ENCODE peak calls at places on chromosome 4, in four cellular contexts. One of them, this sample, is unnamed.

GRCh38 chr4:2875556-2875955 is 31.9 kb downstream of the ADD1 start:
- DNase-seq in fibroblast of lung: no peak
- DNase-seq in activated CD4-positive, alpha-beta T cell treated with anti-CD3 and anti-CD28 coated beads, Interleukin-2, amount 50 U/mL, for 48 hours: no peak
- DNase-seq in epithelial cell of proximal tubule: no peak
- DNase-seq in this sample: no peak

GRCh38 chr4:7254736-7255487 is 62.6 kb downstream of the SORCS2 start:
- DNase-seq in epithelial cell of proximal tubule: no peak
- DNase-seq in fibroblast of lung: no peak
- DNase-seq in activated CD4-positive, alpha-beta T cell treated with anti-CD3 and anti-CD28 coated beads, Interleukin-2, amount 50 U/mL, for 48 hours: no peak
- DNase-seq in this sample: no peak

GRCh38 chr4:88457307-88458090 is 580 bp downstream of the HERC5 start:
- DNase-seq in epithelial cell of proximal tubule: no peak
- DNase-seq in activated CD4-positive, alpha-beta T cell treated with anti-CD3 and anti-CD28 coated beads, Interleukin-2, amount 50 U/mL, for 48 hours: peak
- DNase-seq in fibroblast of lung: no peak
- DNase-seq in this sample: peak

GRCh38 chr4:66169341-66169740 is 499.1 kb upstream of the EPHA5 start:
- DNase-seq in activated CD4-positive, alpha-beta T cell treated with anti-CD3 and anti-CD28 coated beads, Interleukin-2, amount 50 U/mL, for 48 hours: no peak
- DNase-seq in epithelial cell of proximal tubule: no peak
- DNase-seq in fibroblast of lung: no peak
- DNase-seq in this sample: peak

GRCh38 chr4:186712690-186713089 is 11.0 kb downstream of the FAT1 start:
- DNase-seq in epithelial cell of proximal tubule: no peak
- DNase-seq in activated CD4-positive, alpha-beta T cell treated with anti-CD3 and anti-CD28 coated beads, Interleukin-2, amount 50 U/mL, for 48 hours: no peak
- DNase-seq in fibroblast of lung: no peak
- DNase-seq in this sample: no peak

GRCh38 chr4:3029464-3029863 is 44.9 kb downstream of the HTT-AS start:
- DNase-seq in fibroblast of lung: no peak
- DNase-seq in epithelial cell of proximal tubule: no peak
- DNase-seq in activated CD4-positive, alpha-beta T cell treated with anti-CD3 and anti-CD28 coated beads, Interleukin-2, amount 50 U/mL, for 48 hours: no peak
- DNase-seq in this sample: no peak

GRCh38 chr4:95580226-95580625 is 31.5 kb upstream of the UNC5C start:
- DNase-seq in epithelial cell of proximal tubule: no peak
- DNase-seq in fibroblast of lung: no peak
- DNase-seq in activated CD4-positive, alpha-beta T cell treated with anti-CD3 and anti-CD28 coated beads, Interleukin-2, amount 50 U/mL, for 48 hours: no peak
- DNase-seq in this sample: no peak

GRCh38 chr4:1327526-1328266 is 19.3 kb upstream of the UVSSA start:
- DNase-seq in activated CD4-positive, alpha-beta T cell treated with anti-CD3 and anti-CD28 coated beads, Interleukin-2, amount 50 U/mL, for 48 hours: no peak
- DNase-seq in fibroblast of lung: no peak
- DNase-seq in epithelial cell of proximal tubule: no peak
- DNase-seq in this sample: no peak

GRCh38 chr4:110395416-110395815 is 80.5 kb upstream of the ENPEP start:
- DNase-seq in epithelial cell of proximal tubule: no peak
- DNase-seq in fibroblast of lung: no peak
- DNase-seq in activated CD4-positive, alpha-beta T cell treated with anti-CD3 and anti-CD28 coated beads, Interleukin-2, amount 50 U/mL, for 48 hours: no peak
- DNase-seq in this sample: no peak

GRCh38 chr4:146638801-146639351 is at the start of gene POU4F2:
- DNase-seq in activated CD4-positive, alpha-beta T cell treated with anti-CD3 and anti-CD28 coated beads, Interleukin-2, amount 50 U/mL, for 48 hours: no peak
- DNase-seq in epithelial cell of proximal tubule: no peak
- DNase-seq in fibroblast of lung: no peak
- DNase-seq in this sample: no peak

GRCh38 chr4:113394730-113395530 is 345.5 kb downstream of the ANK2 start:
- DNase-seq in fibroblast of lung: peak
- DNase-seq in epithelial cell of proximal tubule: peak
- DNase-seq in activated CD4-positive, alpha-beta T cell treated with anti-CD3 and anti-CD28 coated beads, Interleukin-2, amount 50 U/mL, for 48 hours: peak
- DNase-seq in this sample: peak

GRCh38 chr4:130510661-130511060 is 1414.7 kb downstream of the C4orf33 start:
- DNase-seq in activated CD4-positive, alpha-beta T cell treated with anti-CD3 and anti-CD28 coated beads, Interleukin-2, amount 50 U/mL, for 48 hours: no peak
- DNase-seq in epithelial cell of proximal tubule: no peak
- DNase-seq in fibroblast of lung: no peak
- DNase-seq in this sample: no peak

GRCh38 chr4:81040175-81040659 is 9.7 kb downstream of the BMP3 start:
- DNase-seq in activated CD4-positive, alpha-beta T cell treated with anti-CD3 and anti-CD28 coated beads, Interleukin-2, amount 50 U/mL, for 48 hours: no peak
- DNase-seq in epithelial cell of proximal tubule: no peak
- DNase-seq in fibroblast of lung: peak
- DNase-seq in this sample: peak

GRCh38 chr4:174365018-174365587 is 81.4 kb downstream of the CEP44 start:
- DNase-seq in fibroblast of lung: peak
- DNase-seq in epithelial cell of proximal tubule: no peak
- DNase-seq in activated CD4-positive, alpha-beta T cell treated with anti-CD3 and anti-CD28 coated beads, Interleukin-2, amount 50 U/mL, for 48 hours: no peak
- DNase-seq in this sample: peak

GRCh38 chr4:10173039-10173753 is 56.6 kb upstream of the WDR1 start:
- DNase-seq in epithelial cell of proximal tubule: peak
- DNase-seq in fibroblast of lung: peak
- DNase-seq in activated CD4-positive, alpha-beta T cell treated with anti-CD3 and anti-CD28 coated beads, Interleukin-2, amount 50 U/mL, for 48 hours: no peak
- DNase-seq in this sample: peak

GRCh38 chr4:17719106-17719505 is 62.3 kb downstream of the FAM184B start:
- DNase-seq in fibroblast of lung: no peak
- DNase-seq in epithelial cell of proximal tubule: no peak
- DNase-seq in activated CD4-positive, alpha-beta T cell treated with anti-CD3 and anti-CD28 coated beads, Interleukin-2, amount 50 U/mL, for 48 hours: no peak
- DNase-seq in this sample: no peak